ENCODE peak calls at places on chromosomes 12 and 14, in seven cellular contexts. One of them, this sample, is unnamed.
A peak's percentile ranks its signal among the peaks of the same experiment; 100 is the strongest.

GRCh38 chr12:99453831-99454538 is 193.6 kb upstream of the GARIN6 start:
- DNase-seq in stomach: no peak
- DNase-seq in GM12892: no peak
- DNase-seq in HCT116: no peak
- DNase-seq in suprapubic skin: no peak
- DNase-seq in H1: no peak
- DNase-seq in breast epithelium: no peak
- DNase-seq in this sample: no peak

GRCh38 chr12:64098709-64099354 is 123.3 kb downstream of the KICS2 start:
- DNase-seq in suprapubic skin: no peak
- DNase-seq in GM12892: no peak
- DNase-seq in H1: no peak
- DNase-seq in stomach: no peak
- DNase-seq in breast epithelium: no peak
- DNase-seq in HCT116: no peak
- DNase-seq in this sample: no peak

GRCh38 chr12:53564941-53565340 is 57.7 kb upstream of the NPFF start:
- DNase-seq in GM12892: no peak
- DNase-seq in H1: no peak
- DNase-seq in suprapubic skin: no peak
- DNase-seq in HCT116: no peak
- DNase-seq in breast epithelium: no peak
- DNase-seq in stomach: no peak
- DNase-seq in this sample: no peak

GRCh38 chr12:9757433-9758025 is 3.2 kb downstream of the CD69 start:
- DNase-seq in suprapubic skin: no peak
- DNase-seq in breast epithelium: no peak
- DNase-seq in GM12892: no peak
- DNase-seq in H1: no peak
- DNase-seq in HCT116: no peak
- DNase-seq in stomach: no peak
- DNase-seq in this sample: no peak

GRCh38 chr12:29516431-29516875 is 19.0 kb upstream of the OVCH1 start:
- DNase-seq in stomach: no peak
- DNase-seq in H1: no peak
- DNase-seq in suprapubic skin: no peak
- DNase-seq in breast epithelium: no peak
- DNase-seq in GM12892: no peak
- DNase-seq in HCT116: no peak
- DNase-seq in this sample: no peak

GRCh38 chr12:67630373-67631088 is 18.0 kb upstream of the DYRK2 start:
- DNase-seq in stomach: peak; percentile 45
- DNase-seq in breast epithelium: no peak
- DNase-seq in GM12892: no peak
- DNase-seq in HCT116: no peak
- DNase-seq in suprapubic skin: no peak
- DNase-seq in H1: no peak
- DNase-seq in this sample: peak; percentile 53

GRCh38 chr14:93032301-93032929 is 83.3 kb downstream of the ITPK1 start:
- DNase-seq in suprapubic skin: no peak
- DNase-seq in GM12892: no peak
- DNase-seq in H1: no peak
- DNase-seq in HCT116: no peak
- DNase-seq in breast epithelium: no peak
- DNase-seq in stomach: no peak
- DNase-seq in this sample: no peak

GRCh38 chr12:69388371-69388770 is 28.8 kb downstream of the YEATS4 start:
- DNase-seq in stomach: no peak
- DNase-seq in suprapubic skin: no peak
- DNase-seq in HCT116: peak; percentile 34
- DNase-seq in breast epithelium: no peak
- DNase-seq in GM12892: no peak
- DNase-seq in H1: no peak
- DNase-seq in this sample: no peak

GRCh38 chr14:54985156-54985555 is 41.7 kb downstream of the WDHD1 start:
- DNase-seq in GM12892: no peak
- DNase-seq in HCT116: no peak
- DNase-seq in suprapubic skin: no peak
- DNase-seq in stomach: no peak
- DNase-seq in breast epithelium: no peak
- DNase-seq in H1: no peak
- DNase-seq in this sample: no peak

GRCh38 chr12:123907726-123908476 is 64.7 kb downstream of the CCDC92 start:
- DNase-seq in GM12892: no peak
- DNase-seq in suprapubic skin: no peak
- DNase-seq in H1: no peak
- DNase-seq in breast epithelium: no peak
- DNase-seq in HCT116: no peak
- DNase-seq in stomach: no peak
- DNase-seq in this sample: no peak

GRCh38 chr14:23366163-23366921 is 1.4 kb upstream of the EFS start:
- DNase-seq in breast epithelium: peak; percentile 77
- DNase-seq in suprapubic skin: peak; percentile 85
- DNase-seq in H1: peak; percentile 92
- DNase-seq in GM12892: no peak
- DNase-seq in HCT116: no peak
- DNase-seq in stomach: no peak
- DNase-seq in this sample: no peak

GRCh38 chr14:64761441-64762043 is 57.3 kb downstream of the PLEKHG3 start:
- DNase-seq in GM12892: no peak
- DNase-seq in HCT116: no peak
- DNase-seq in H1: no peak
- DNase-seq in suprapubic skin: no peak
- DNase-seq in stomach: no peak
- DNase-seq in breast epithelium: no peak
- DNase-seq in this sample: no peak

GRCh38 chr14:30125322-30125944 is 197.8 kb upstream of the PRKD1 start:
- DNase-seq in stomach: no peak
- DNase-seq in suprapubic skin: no peak
- DNase-seq in GM12892: no peak
- DNase-seq in HCT116: no peak
- DNase-seq in H1: no peak
- DNase-seq in breast epithelium: no peak
- DNase-seq in this sample: no peak

GRCh38 chr12:20376984-20377383 is 8.6 kb downstream of the PDE3A start:
- DNase-seq in breast epithelium: no peak
- DNase-seq in GM12892: no peak
- DNase-seq in suprapubic skin: no peak
- DNase-seq in H1: no peak
- DNase-seq in HCT116: peak; percentile 22
- DNase-seq in stomach: no peak
- DNase-seq in this sample: no peak

GRCh38 chr14:103819503-103820307 is 27.7 kb downstream of the PPP1R13B start:
- DNase-seq in breast epithelium: no peak
- DNase-seq in GM12892: no peak
- DNase-seq in HCT116: no peak
- DNase-seq in suprapubic skin: peak; percentile 66
- DNase-seq in stomach: peak; percentile 60
- DNase-seq in H1: peak; percentile 52
- DNase-seq in this sample: no peak

GRCh38 chr14:104971447-104972240 is 6.5 kb downstream of the AHNAK2 start:
- DNase-seq in HCT116: no peak
- DNase-seq in H1: no peak
- DNase-seq in GM12892: no peak
- DNase-seq in suprapubic skin: no peak
- DNase-seq in stomach: no peak
- DNase-seq in breast epithelium: no peak
- DNase-seq in this sample: no peak

GRCh38 chr14:46245281-46245680 is 406.3 kb downstream of the RPL10L start:
- DNase-seq in breast epithelium: no peak
- DNase-seq in stomach: no peak
- DNase-seq in GM12892: no peak
- DNase-seq in suprapubic skin: no peak
- DNase-seq in HCT116: no peak
- DNase-seq in H1: no peak
- DNase-seq in this sample: no peak

GRCh38 chr14:88834883-88835431 is 10.5 kb downstream of the TTC8 start:
- DNase-seq in stomach: no peak
- DNase-seq in GM12892: no peak
- DNase-seq in HCT116: no peak
- DNase-seq in breast epithelium: no peak
- DNase-seq in suprapubic skin: no peak
- DNase-seq in H1: no peak
- DNase-seq in this sample: no peak

GRCh38 chr12:122533841-122534240 is 6.8 kb downstream of the KNTC1 start:
- DNase-seq in breast epithelium: no peak
- DNase-seq in stomach: no peak
- DNase-seq in H1: no peak
- DNase-seq in HCT116: no peak
- DNase-seq in GM12892: no peak
- DNase-seq in suprapubic skin: no peak
- DNase-seq in this sample: no peak

GRCh38 chr14:75293920-75294648 is 15.5 kb downstream of the FOS start:
- DNase-seq in GM12892: peak; percentile 97
- DNase-seq in H1: peak; percentile 94
- DNase-seq in suprapubic skin: peak; percentile 98
- DNase-seq in stomach: peak; percentile 96
- DNase-seq in HCT116: peak; percentile 88
- DNase-seq in breast epithelium: peak; percentile 96
- DNase-seq in this sample: no peak

GRCh38 chr12:54421175-54421872 is 2.3 kb upstream of the ITGA5 start:
- DNase-seq in suprapubic skin: peak; percentile 90
- DNase-seq in HCT116: no peak
- DNase-seq in H1: no peak
- DNase-seq in stomach: no peak
- DNase-seq in breast epithelium: no peak
- DNase-seq in GM12892: no peak
- DNase-seq in this sample: no peak

GRCh38 chr14:50186088-50186487 is 45.3 kb downstream of the SOS2 start:
- DNase-seq in breast epithelium: no peak
- DNase-seq in GM12892: no peak
- DNase-seq in HCT116: no peak
- DNase-seq in suprapubic skin: no peak
- DNase-seq in stomach: no peak
- DNase-seq in H1: no peak
- DNase-seq in this sample: no peak

GRCh38 chr14:61483477-61483876 is 162.1 kb downstream of the PRKCH start:
- DNase-seq in HCT116: no peak
- DNase-seq in H1: no peak
- DNase-seq in stomach: no peak
- DNase-seq in suprapubic skin: no peak
- DNase-seq in GM12892: no peak
- DNase-seq in breast epithelium: no peak
- DNase-seq in this sample: no peak

DNA sequence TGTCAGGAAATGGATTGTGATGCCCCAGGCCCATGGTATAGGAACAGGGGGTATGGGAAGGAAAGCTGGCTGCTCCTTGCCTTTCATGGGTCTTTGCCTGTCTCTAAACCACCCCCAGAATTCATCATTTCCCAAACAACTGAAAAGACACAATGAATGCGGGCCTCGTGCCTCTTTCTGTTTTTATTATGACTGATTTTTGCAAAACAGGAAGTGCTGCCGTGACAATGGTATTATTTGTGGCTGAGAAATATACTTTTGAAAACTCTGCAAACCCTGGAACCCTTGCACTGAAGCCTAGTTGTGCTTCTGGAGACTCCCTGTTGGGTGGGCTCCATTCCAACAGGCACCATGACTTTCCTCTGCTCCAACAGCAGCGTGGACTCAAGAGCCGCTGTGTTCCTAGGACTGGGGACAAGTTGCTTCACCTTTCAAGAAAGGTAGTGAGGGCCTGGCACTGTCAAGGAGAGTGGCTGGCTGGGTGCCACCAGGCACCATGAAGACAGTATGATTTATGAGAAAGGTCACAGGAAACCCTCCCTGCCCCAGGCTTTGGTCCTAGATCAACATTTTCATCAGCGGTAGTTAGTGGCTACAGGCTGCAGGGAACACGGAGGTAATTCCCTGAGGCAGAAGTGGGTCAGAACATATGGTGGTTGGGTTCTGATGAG is 4.8 kb upstream of the DGLUCY start:
- DNase-seq in GM12892: no peak
- DNase-seq in breast epithelium: peak; percentile 73
- DNase-seq in H1: no peak
- DNase-seq in HCT116: no peak
- DNase-seq in stomach: peak; percentile 46
- DNase-seq in suprapubic skin: peak; percentile 73
- DNase-seq in this sample: no peak
- TF ChIP-seq POLR2AphosphoS5 in GM12892: no peak
- TF ChIP-seq POLR2AphosphoS5 in breast epithelium: no peak
- TF ChIP-seq POLR2AphosphoS5 in H1: no peak
- TF ChIP-seq POLR2AphosphoS5 in HCT116: no peak
- TF ChIP-seq POLR2AphosphoS5 in stomach: no peak
- TF ChIP-seq POLR2AphosphoS5 in suprapubic skin: no peak
- TF ChIP-seq POLR2AphosphoS5 in this sample: no peak

GRCh38 chr14:57834001-57834598 is 31.8 kb downstream of the SLC35F4 start:
- DNase-seq in GM12892: no peak
- DNase-seq in HCT116: no peak
- DNase-seq in stomach: no peak
- DNase-seq in breast epithelium: no peak
- DNase-seq in H1: no peak
- DNase-seq in suprapubic skin: no peak
- DNase-seq in this sample: no peak
- TF ChIP-seq POLR2AphosphoS5 in GM12892: no peak
- TF ChIP-seq POLR2AphosphoS5 in HCT116: no peak
- TF ChIP-seq POLR2AphosphoS5 in stomach: no peak
- TF ChIP-seq POLR2AphosphoS5 in breast epithelium: no peak
- TF ChIP-seq POLR2AphosphoS5 in H1: no peak
- TF ChIP-seq POLR2AphosphoS5 in suprapubic skin: no peak
- TF ChIP-seq POLR2AphosphoS5 in this sample: no peak

GRCh38 chr12:47652491-47653234 is 53.2 kb downstream of the RPAP3 start:
- DNase-seq in breast epithelium: no peak
- DNase-seq in HCT116: no peak
- DNase-seq in GM12892: no peak
- DNase-seq in stomach: no peak
- DNase-seq in H1: no peak
- DNase-seq in suprapubic skin: no peak
- DNase-seq in this sample: no peak

GRCh38 chr12:47651368-47652254 is 54.2 kb downstream of the RPAP3 start:
- DNase-seq in suprapubic skin: no peak
- DNase-seq in stomach: peak; percentile 59
- DNase-seq in H1: no peak
- DNase-seq in GM12892: no peak
- DNase-seq in breast epithelium: no peak
- DNase-seq in HCT116: peak; percentile 3
- DNase-seq in this sample: peak; percentile 23

GRCh38 chr12:47649381-47649780 is 56.4 kb downstream of the RPAP3 start:
- DNase-seq in GM12892: no peak
- DNase-seq in suprapubic skin: no peak
- DNase-seq in breast epithelium: no peak
- DNase-seq in H1: no peak
- DNase-seq in HCT116: no peak
- DNase-seq in stomach: no peak
- DNase-seq in this sample: no peak

GRCh38 chr12:47650469-47650868 is 55.4 kb downstream of the RPAP3 start:
- DNase-seq in suprapubic skin: no peak
- DNase-seq in GM12892: no peak
- DNase-seq in breast epithelium: no peak
- DNase-seq in stomach: no peak
- DNase-seq in H1: no peak
- DNase-seq in HCT116: no peak
- DNase-seq in this sample: no peak

GRCh38 chr12:47648056-47648579 is 57.7 kb downstream of the RPAP3 start:
- DNase-seq in H1: no peak
- DNase-seq in breast epithelium: no peak
- DNase-seq in suprapubic skin: no peak
- DNase-seq in HCT116: no peak
- DNase-seq in stomach: no peak
- DNase-seq in GM12892: no peak
- DNase-seq in this sample: no peak
- TF ChIP-seq POLR2AphosphoS5 in H1: no peak
- TF ChIP-seq POLR2AphosphoS5 in breast epithelium: no peak
- TF ChIP-seq POLR2AphosphoS5 in suprapubic skin: no peak
- TF ChIP-seq POLR2AphosphoS5 in HCT116: no peak
- TF ChIP-seq POLR2AphosphoS5 in stomach: no peak
- TF ChIP-seq POLR2AphosphoS5 in GM12892: no peak
- TF ChIP-seq POLR2AphosphoS5 in this sample: no peak

GRCh38 chr12:1797011-1797901 is 23.1 kb upstream of the LRTM2 start:
- DNase-seq in suprapubic skin: peak; percentile 88
- DNase-seq in GM12892: peak; percentile 58
- DNase-seq in HCT116: no peak
- DNase-seq in breast epithelium: no peak
- DNase-seq in stomach: peak; percentile 63
- DNase-seq in H1: peak; percentile 66
- DNase-seq in this sample: no peak
- TF ChIP-seq POLR2AphosphoS5 in suprapubic skin: peak; percentile 40
- TF ChIP-seq POLR2AphosphoS5 in GM12892: peak; percentile 46
- TF ChIP-seq POLR2AphosphoS5 in HCT116: peak; percentile 64
- TF ChIP-seq POLR2AphosphoS5 in breast epithelium: no peak
- TF ChIP-seq POLR2AphosphoS5 in stomach: peak; percentile 70
- TF ChIP-seq POLR2AphosphoS5 in H1: no peak
- TF ChIP-seq POLR2AphosphoS5 in this sample: peak; percentile 21